ENCODE peak calls at places on chromosomes 4 and X, in six cellular contexts. L is cardiac muscle cell, S is foreskin fibroblast, I is tibial artery, Z is HL-60, E is MM.1S. T is an unnamed sample.

GRCh38 chr4:85747871-85748491 is 273.0 kb downstream of the ARHGAP24 start:
- DNase-seq in L (peak), S (peak), I (no peak), Z (peak), E (peak), T (no peak)

GRCh38 chr4:156557962-156558361 is 413.6 kb downstream of the PDGFC start:
- DNase-seq in L (no peak), S (no peak), I (no peak), Z (no peak), E (no peak), T (no peak)

GRCh38 chr4:31236635-31237173 is 516.5 kb downstream of the PCDH7 start:
- DNase-seq in L (no peak), S (no peak), I (no peak), Z (no peak), E (no peak), T (no peak)

GRCh38 chrX:75968293-75968692 is 183.2 kb upstream of the MAGEE2 start:
- DNase-seq in L (no peak), S (no peak), I (no peak), Z (no peak), E (no peak), T (no peak)

GRCh38 chr4:110865611-110866254 is 242.9 kb upstream of the PITX2 start:
- DNase-seq in L (no peak), S (peak), I (no peak), Z (no peak), E (no peak), T (peak)

GRCh38 chrX:19682712-19683331 is 167.5 kb upstream of the MAP3K15 start:
- DNase-seq in L (peak), S (peak), I (peak), Z (no peak), E (no peak), T (no peak)

GRCh38 chr4:106261980-106262379 is 54.0 kb downstream of the TBCK start:
- DNase-seq in L (no peak), S (no peak), I (no peak), Z (no peak), E (no peak), T (no peak)

GRCh38 chrX:65932173-65933084 is 107.5 kb downstream of the VSIG4 start:
- DNase-seq in L (no peak), S (no peak), I (no peak), Z (no peak), E (no peak), T (peak)

GRCh38 chr4:153274967-153275366 is 69.5 kb upstream of the MND1 start:
- DNase-seq in L (no peak), S (no peak), I (no peak), Z (no peak), E (no peak), T (peak)

GRCh38 chr4:112418092-112418491 is 97.9 kb downstream of the NEUROG2 start:
- DNase-seq in L (peak), S (no peak), I (no peak), Z (no peak), E (no peak), T (no peak)

GRCh38 chr4:38085394-38086150 is 125.4 kb downstream of the PTTG2 start:
- DNase-seq in L (no peak), S (no peak), I (no peak), Z (no peak), E (no peak), T (no peak)

GRCh38 chr4:185640809-185641675 is 105.7 kb upstream of the PDLIM3 start:
- DNase-seq in L (peak), S (peak), I (no peak), Z (peak), E (peak), T (peak)

GRCh38 chrX:139766545-139766983 is 58.6 kb upstream of the MCF2 start:
- DNase-seq in L (no peak), S (no peak), I (no peak), Z (no peak), E (no peak), T (no peak)

GRCh38 chr4:102560115-102560514 is 59.0 kb downstream of the NFKB1 start:
- DNase-seq in L (no peak), S (no peak), I (no peak), Z (no peak), E (no peak), T (no peak)

GRCh38 chr4:165301833-165302232 is 25.6 kb upstream of the MSMO1 start:
- DNase-seq in L (no peak), S (no peak), I (no peak), Z (no peak), E (peak), T (no peak)

GRCh38 chr4:182916483-182917181 is 554 bp downstream of the DCTD start:
- DNase-seq in L (peak), S (peak), I (peak), Z (peak), E (peak), T (no peak)

GRCh38 chr4:54090804-54091623 is 8.9 kb upstream of the GSX2 start:
- DNase-seq in L (no peak), S (peak), I (peak), Z (no peak), E (no peak), T (no peak)

GRCh38 chr4:78984593-78984992 is 45.4 kb upstream of the PAQR3 start:
- DNase-seq in L (no peak), S (no peak), I (no peak), Z (no peak), E (no peak), T (no peak)

GRCh38 chr4:30269850-30270249 is 450.3 kb upstream of the PCDH7 start:
- DNase-seq in L (peak), S (no peak), I (no peak), Z (no peak), E (no peak), T (no peak)

GRCh38 chr4:152673489-152673888 is 6.3 kb downstream of the TMEM154 start:
- DNase-seq in L (no peak), S (no peak), I (no peak), Z (no peak), E (no peak), T (no peak)

GRCh38 chr4:124414641-124415040 is 297.9 kb downstream of the ANKRD50 start:
- DNase-seq in L (no peak), S (peak), I (no peak), Z (no peak), E (no peak), T (no peak)

GRCh38 chrX:16838202-16839066 is 31.7 kb downstream of the RBBP7 start:
- DNase-seq in L (peak), S (peak), I (peak), Z (no peak), E (no peak), T (peak)

GRCh38 chr4:26300314-26301307 is 20.2 kb upstream of the RBPJ start:
- DNase-seq in L (no peak), S (peak), I (no peak), Z (no peak), E (no peak), T (no peak)

GRCh38 chr4:78602334-78602733 is 50.8 kb downstream of the ANXA3 start:
- DNase-seq in L (no peak), S (peak), I (no peak), Z (no peak), E (peak), T (no peak)

GRCh38 chrX:109635151-109635550 is 10.2 kb upstream of the KCNE5 start:
- DNase-seq in L (peak), S (peak), I (no peak), Z (peak), E (peak), T (no peak)

GRCh38 chr4:170420255-170420693 is 330.5 kb upstream of the AADAT start:
- DNase-seq in L (no peak), S (peak), I (no peak), Z (peak), E (no peak), T (no peak)

GRCh38 chr4:3371581-3372001 is 70.2 kb upstream of the HGFAC start:
- DNase-seq in L (peak), S (no peak), I (no peak), Z (no peak), E (no peak), T (no peak)

GRCh38 chr4:125013891-125014290 is 300.9 kb upstream of the FAT4 start:
- DNase-seq in L (peak), S (no peak), I (no peak), Z (no peak), E (no peak), T (no peak)

GRCh38 chrX:22118161-22118830 is 86.2 kb downstream of the PHEX start:
- DNase-seq in L (no peak), S (no peak), I (no peak), Z (no peak), E (no peak), T (no peak)

GRCh38 chr4:87853108-87853507 is 20.3 kb downstream of the MEPE start:
- DNase-seq in L (peak), S (peak), I (no peak), Z (no peak), E (peak), T (no peak)

GRCh38 chr4:152229782-152230289 is 306.1 kb downstream of the FBXW7 start:
- DNase-seq in L (no peak), S (no peak), I (no peak), Z (no peak), E (no peak), T (no peak)

GRCh38 chr4:152342293-152342692 is 193.6 kb downstream of the FBXW7 start:
- DNase-seq in L (no peak), S (peak), I (no peak), Z (no peak), E (no peak), T (peak)

GRCh38 chr4:87838207-87838606 is 5.4 kb downstream of the MEPE start:
- DNase-seq in L (no peak), S (peak), I (no peak), Z (no peak), E (no peak), T (no peak)

GRCh38 chr4:146445198-146446150 is 76.3 kb downstream of the SLC10A7 start:
- DNase-seq in L (no peak), S (no peak), I (no peak), Z (no peak), E (no peak), T (no peak)

GRCh38 chr4:53646792-53647191 is 55.5 kb upstream of the LNX1 start:
- DNase-seq in L (no peak), S (no peak), I (no peak), Z (no peak), E (no peak), T (no peak)

GRCh38 chr4:7347981-7348380 is 86.7 kb downstream of the PSAPL1 start:
- DNase-seq in L (no peak), S (no peak), I (no peak), Z (no peak), E (no peak), T (peak)

GRCh38 chr4:69532125-69532524 is 36.4 kb upstream of the UGT2B4 start:
- DNase-seq in L (no peak), S (no peak), I (no peak), Z (no peak), E (no peak), T (no peak)

GRCh38 chr4:38759077-38759789 is 23.6 kb downstream of the TLR10 start:
- DNase-seq in L (peak), S (peak), I (peak), Z (peak), E (peak), T (no peak)

GRCh38 chr4:173169428-173170209 is 1.0 kb downstream of the GALNT7 start:
- DNase-seq in L (peak), S (peak), I (peak), Z (no peak), E (peak), T (no peak)

GRCh38 chrX:131792789-131793462 is 230.2 kb upstream of the STK26 start:
- DNase-seq in L (no peak), S (peak), I (no peak), Z (no peak), E (peak), T (no peak)
- H3K4me3 ChIP-seq in L (no peak), S (no peak), I (no peak), Z (no peak), E (peak), T (no peak)

GRCh38 chr4:74042681-74043080 is 4.2 kb upstream of the CXCL3 start:
- DNase-seq in L (no peak), S (no peak), I (no peak), Z (no peak), E (peak), T (no peak)
- TF ChIP-seq CTCF in L (no peak), S (no peak), I (no peak), Z (no peak), E (peak), T (peak)

GRCh38 chr4:168848977-168849687 is 160.9 kb downstream of the CBR4 start:
- DNase-seq in L (peak), S (no peak), I (no peak), Z (no peak), E (no peak), T (no peak)
- H3K4me3 ChIP-seq in L (no peak), S (peak), I (no peak), Z (no peak), E (no peak), T (no peak)

DNA sequence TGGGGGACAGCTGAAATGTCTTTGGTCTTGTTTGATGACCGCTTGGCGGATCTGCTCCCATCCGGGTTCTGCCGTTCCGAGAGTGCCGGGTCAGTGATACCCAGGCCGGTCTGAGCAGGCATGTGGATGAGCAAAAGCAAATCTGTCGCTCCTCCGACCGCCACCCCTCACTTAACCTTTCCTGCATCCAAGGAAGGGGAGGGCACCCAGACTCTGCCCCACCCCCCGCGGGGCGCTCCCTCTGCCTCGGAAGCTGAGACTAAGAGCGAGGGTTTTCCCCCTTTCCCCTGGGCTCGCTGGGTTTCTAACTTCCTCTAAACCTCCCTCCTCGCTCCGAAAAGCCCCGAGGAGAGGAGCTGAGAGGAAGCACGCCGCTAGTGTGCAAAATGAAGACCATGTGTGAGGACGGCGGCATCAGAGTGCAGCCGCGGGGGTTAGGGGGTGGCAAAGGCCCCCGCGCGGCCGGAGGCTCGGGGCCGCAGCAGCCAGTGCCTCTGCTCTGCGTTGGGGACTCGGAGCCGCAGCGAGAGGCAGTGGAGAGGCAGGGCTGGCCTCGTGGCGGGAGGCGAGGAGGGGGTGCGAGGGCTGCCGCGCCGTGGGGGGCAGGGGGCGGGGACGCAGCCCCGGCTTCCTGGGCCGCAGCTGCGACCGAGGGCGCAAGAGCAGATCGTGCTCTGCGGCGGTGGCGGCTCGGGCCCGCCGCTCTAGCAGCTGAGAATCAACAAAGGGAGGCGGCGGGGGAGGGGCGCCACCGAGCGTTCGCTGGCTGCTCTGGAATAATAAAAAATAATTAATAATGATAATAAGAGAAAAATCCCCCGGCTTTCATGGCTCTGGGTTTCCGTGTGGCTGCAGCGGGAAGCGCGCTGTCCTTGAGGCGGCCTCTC is 55.8 kb upstream of the BCOR start:
- DNase-seq in L (peak), S (peak), I (peak), Z (peak), E (peak), T (no peak)
- TF ChIP-seq CTCF in L (no peak), S (no peak), I (no peak), Z (no peak), E (no peak), T (no peak)

GRCh38 chrX:103631145-103631544 is 2.4 kb downstream of the TCEAL1 start:
- DNase-seq in L (no peak), S (no peak), I (no peak), Z (no peak), E (no peak), T (no peak)
- H3K4me3 ChIP-seq in L (no peak), S (no peak), I (peak), Z (no peak), E (no peak), T (no peak)

GRCh38 chr4:4726051-4726450 is 133.4 kb upstream of the MSX1 start:
- DNase-seq in L (no peak), S (no peak), I (no peak), Z (peak), E (no peak), T (no peak)
- TF ChIP-seq CTCF in L (peak), S (no peak), I (no peak), Z (no peak), E (peak), T (peak)